ENCODE peak calls at places on chromosomes 11 and 22, in ten cellular contexts. One of them, this sample, is unnamed.

GRCh38 chr11:63910605-63911195 is 6.3 kb downstream of the RCOR2 start:
- DNase-seq in Kasumi-1: no peak
- DNase-seq in dorsolateral prefrontal cortex: no peak
- DNase-seq in endothelial cell of umbilical vein: no peak
- DNase-seq in fibroblast of mammary gland: no peak
- DNase-seq in BE2C: no peak
- DNase-seq in GM23338: peak
- DNase-seq in GM20000: peak
- DNase-seq in lung: no peak
- DNase-seq in psoas muscle: no peak
- DNase-seq in this sample: no peak

GRCh38 chr22:19884161-19884953 is 29.7 kb upstream of the GNB1L start:
- DNase-seq in Kasumi-1: no peak
- DNase-seq in endothelial cell of umbilical vein: no peak
- DNase-seq in BE2C: peak
- DNase-seq in lung: no peak
- DNase-seq in psoas muscle: no peak
- DNase-seq in GM20000: no peak
- DNase-seq in dorsolateral prefrontal cortex: no peak
- DNase-seq in fibroblast of mammary gland: no peak
- DNase-seq in GM23338: no peak
- DNase-seq in this sample: no peak

GRCh38 chr11:119077839-119078238 is 6.8 kb upstream of the HMBS start:
- DNase-seq in fibroblast of mammary gland: no peak
- DNase-seq in GM23338: no peak
- DNase-seq in dorsolateral prefrontal cortex: no peak
- DNase-seq in psoas muscle: no peak
- DNase-seq in GM20000: no peak
- DNase-seq in endothelial cell of umbilical vein: no peak
- DNase-seq in Kasumi-1: no peak
- DNase-seq in lung: no peak
- DNase-seq in BE2C: no peak
- DNase-seq in this sample: no peak

GRCh38 chr11:80542704-80543103 is 1101.9 kb upstream of the TENM4 start:
- DNase-seq in psoas muscle: no peak
- DNase-seq in fibroblast of mammary gland: no peak
- DNase-seq in endothelial cell of umbilical vein: no peak
- DNase-seq in Kasumi-1: no peak
- DNase-seq in GM20000: no peak
- DNase-seq in GM23338: no peak
- DNase-seq in lung: no peak
- DNase-seq in dorsolateral prefrontal cortex: no peak
- DNase-seq in BE2C: no peak
- DNase-seq in this sample: no peak

GRCh38 chr11:7882860-7883259 is 48.2 kb downstream of the OR10A6 start:
- DNase-seq in BE2C: no peak
- DNase-seq in GM23338: no peak
- DNase-seq in psoas muscle: no peak
- DNase-seq in GM20000: no peak
- DNase-seq in endothelial cell of umbilical vein: no peak
- DNase-seq in dorsolateral prefrontal cortex: no peak
- DNase-seq in lung: no peak
- DNase-seq in fibroblast of mammary gland: peak
- DNase-seq in Kasumi-1: no peak
- DNase-seq in this sample: no peak

GRCh38 chr22:19680911-19681862 is 33.1 kb upstream of the SEPTIN5 start:
- DNase-seq in BE2C: no peak
- DNase-seq in Kasumi-1: no peak
- DNase-seq in dorsolateral prefrontal cortex: no peak
- DNase-seq in fibroblast of mammary gland: no peak
- DNase-seq in psoas muscle: no peak
- DNase-seq in GM23338: no peak
- DNase-seq in endothelial cell of umbilical vein: no peak
- DNase-seq in GM20000: no peak
- DNase-seq in lung: no peak
- DNase-seq in this sample: no peak

GRCh38 chr11:22466809-22467208 is 128.6 kb downstream of the SLC17A6 start:
- DNase-seq in GM20000: no peak
- DNase-seq in BE2C: no peak
- DNase-seq in GM23338: no peak
- DNase-seq in endothelial cell of umbilical vein: no peak
- DNase-seq in dorsolateral prefrontal cortex: no peak
- DNase-seq in Kasumi-1: no peak
- DNase-seq in psoas muscle: peak
- DNase-seq in fibroblast of mammary gland: peak
- DNase-seq in lung: no peak
- DNase-seq in this sample: no peak

GRCh38 chr11:123407124-123407995 is 22.7 kb upstream of the GRAMD1B start:
- DNase-seq in Kasumi-1: peak
- DNase-seq in GM20000: no peak
- DNase-seq in lung: peak
- DNase-seq in psoas muscle: peak
- DNase-seq in fibroblast of mammary gland: peak
- DNase-seq in endothelial cell of umbilical vein: peak
- DNase-seq in BE2C: peak
- DNase-seq in dorsolateral prefrontal cortex: peak
- DNase-seq in GM23338: peak
- DNase-seq in this sample: peak

GRCh38 chr22:12601870-12602779 is 2925.9 kb upstream of the OR11H1 start:
- DNase-seq in dorsolateral prefrontal cortex: no peak
- DNase-seq in lung: no peak
- DNase-seq in psoas muscle: no peak
- DNase-seq in BE2C: no peak
- DNase-seq in fibroblast of mammary gland: no peak
- DNase-seq in GM23338: no peak
- DNase-seq in GM20000: peak
- DNase-seq in Kasumi-1: no peak
- DNase-seq in endothelial cell of umbilical vein: no peak
- DNase-seq in this sample: no peak

GRCh38 chr11:114562166-114562916 is 2.7 kb upstream of the NXPE1 start:
- DNase-seq in lung: no peak
- DNase-seq in endothelial cell of umbilical vein: peak
- DNase-seq in dorsolateral prefrontal cortex: no peak
- DNase-seq in fibroblast of mammary gland: peak
- DNase-seq in psoas muscle: no peak
- DNase-seq in Kasumi-1: no peak
- DNase-seq in GM20000: no peak
- DNase-seq in GM23338: no peak
- DNase-seq in BE2C: no peak
- DNase-seq in this sample: no peak

GRCh38 chr11:17564687-17565042 is 17.6 kb downstream of the OTOG start:
- DNase-seq in BE2C: no peak
- DNase-seq in Kasumi-1: no peak
- DNase-seq in GM23338: peak
- DNase-seq in psoas muscle: no peak
- DNase-seq in lung: no peak
- DNase-seq in endothelial cell of umbilical vein: no peak
- DNase-seq in dorsolateral prefrontal cortex: no peak
- DNase-seq in GM20000: no peak
- DNase-seq in fibroblast of mammary gland: no peak
- DNase-seq in this sample: no peak